ENCODE peak calls at places on chromosomes 11 and 22, in eight cellular contexts. S, O, B, V, G, N, E and L are unnamed samples.

GRCh38 chr22:26618487-26618886 is 660 bp upstream of the CRYBB1 start:
- DNase-seq in S (no peak), O (no peak), B (no peak), V (no peak), G (no peak), N (no peak), E (no peak), L (no peak)

GRCh38 chr11:117488996-117489952 is 161.6 kb downstream of the CEP164 start:
- DNase-seq in S (no peak), O (no peak), B (no peak), V (no peak), G (no peak), N (no peak), E (no peak), L (no peak)

GRCh38 chr11:78646564-78647185 is 72.0 kb upstream of the NARS2 start:
- DNase-seq in S (peak; percentile 88), O (peak; percentile 63), B (peak; percentile 64), V (peak; percentile 26), G (peak; percentile 53), N (no peak), E (peak; percentile 13), L (no peak)

GRCh38 chr22:38106814-38107578 is 3.5 kb downstream of the BAIAP2L2 start:
- DNase-seq in S (no peak), O (no peak), B (no peak), V (no peak), G (no peak), N (no peak), E (no peak), L (no peak)

GRCh38 chr11:9936754-9937153 is 272.9 kb downstream of the SWAP70 start:
- DNase-seq in S (no peak), O (no peak), B (no peak), V (no peak), G (no peak), N (no peak), E (no peak), L (no peak)

GRCh38 chr22:50192825-50193204 is 7.1 kb downstream of the TRABD start:
- DNase-seq in S (no peak), O (no peak), B (peak; percentile 49), V (no peak), G (no peak), N (no peak), E (no peak), L (no peak)

GRCh38 chr11:131691558-131692041 is 321.2 kb downstream of the NTM start:
- DNase-seq in S (no peak), O (peak; percentile 19), B (peak; percentile 46), V (no peak), G (peak; percentile 52), N (no peak), E (no peak), L (no peak)

GRCh38 chr11:122516686-122517085 is 138.8 kb upstream of the UBASH3B start:
- DNase-seq in S (no peak), O (no peak), B (no peak), V (no peak), G (no peak), N (no peak), E (no peak), L (no peak)

GRCh38 chr11:100883860-100884259 is 196.8 kb downstream of the ARHGAP42 start:
- DNase-seq in S (no peak), O (no peak), B (no peak), V (no peak), G (no peak), N (no peak), E (no peak), L (no peak)

GRCh38 chr11:57903441-57904123 is 120.1 kb upstream of the OR9Q1 start:
- DNase-seq in S (peak; percentile 19), O (no peak), B (peak; percentile 50), V (no peak), G (no peak), N (no peak), E (no peak), L (no peak)

GRCh38 chr11:101478587-101479375 is 105.0 kb downstream of the TRPC6 start:
- DNase-seq in S (peak; percentile 21), O (no peak), B (no peak), V (no peak), G (no peak), N (no peak), E (no peak), L (no peak)

GRCh38 chr11:117409511-117409910 is 81.9 kb downstream of the CEP164 start:
- DNase-seq in S (no peak), O (no peak), B (no peak), V (no peak), G (no peak), N (peak; percentile 48), E (no peak), L (no peak)

GRCh38 chr11:86802601-86803051 is 2.3 kb downstream of the PRSS23 start:
- DNase-seq in S (peak; percentile 80), O (no peak), B (peak; percentile 16), V (no peak), G (peak; percentile 65), N (no peak), E (peak; percentile 50), L (no peak)

GRCh38 chr22:25139062-25139461 is 60.6 kb upstream of the CRYBB3 start:
- DNase-seq in S (no peak), O (no peak), B (no peak), V (no peak), G (peak; percentile 39), N (no peak), E (no peak), L (no peak)